ENCODE peak calls at places on chromosomes 11 and 22, in four cellular contexts. M is GM12878, H is HepG2, N is K562. O is an unnamed sample.

GRCh38 chr11:131108780-131109179 is 192.5 kb upstream of the SNX19 start:
- DNase-seq in M (no peak), H (no peak), N (no peak), O (no peak)

GRCh38 chr11:15605094-15605493 is 490.4 kb downstream of the INSC start:
- DNase-seq in M (no peak), H (no peak), N (no peak), O (no peak)

GRCh38 chr11:96167233-96167632 is 175.8 kb downstream of the MAML2 start:
- DNase-seq in M (no peak), H (no peak), N (no peak), O (no peak)

GRCh38 chr22:20111045-20111688 is 4.7 kb upstream of the RANBP1 start:
- DNase-seq in M (no peak), H (peak; percentile 61), N (peak; percentile 87), O (peak; percentile 75)

GRCh38 chr22:23534851-23535717 is 45.0 kb downstream of the IGLL1 start:
- DNase-seq in M (no peak), H (no peak), N (no peak), O (no peak)

GRCh38 chr11:95524328-95525036 is 265.1 kb downstream of the FAM76B start:
- DNase-seq in M (no peak), H (no peak), N (no peak), O (no peak)

GRCh38 chr11:1336836-1337646 is 27.6 kb upstream of the TOLLIP start:
- DNase-seq in M (no peak), H (no peak), N (no peak), O (no peak)

GRCh38 chr11:2576536-2576935 is 123.3 kb downstream of the KCNQ1OT1 start:
- DNase-seq in M (no peak), H (no peak), N (no peak), O (no peak)

GRCh38 chr11:31254411-31254810 is 115.1 kb downstream of the DCDC1 start:
- DNase-seq in M (no peak), H (no peak), N (no peak), O (no peak)

GRCh38 chr22:17314472-17314871 is 54.8 kb upstream of the CECR2 start:
- DNase-seq in M (no peak), H (no peak), N (no peak), O (no peak)

GRCh38 chr22:25054943-25055511 is 102.5 kb downstream of the KIAA1671 start:
- DNase-seq in M (no peak), H (no peak), N (no peak), O (no peak)

GRCh38 chr22:23418159-23418788 is 161.8 kb downstream of the IGLL1 start:
- DNase-seq in M (no peak), H (no peak), N (no peak), O (no peak)

GRCh38 chr11:126561327-126561893 is 205.9 kb downstream of the ST3GAL4 start:
- DNase-seq in M (no peak), H (peak; percentile 34), N (peak; percentile 47), O (peak; percentile 61)

GRCh38 chr22:27617214-27617881 is 184.2 kb downstream of the MN1 start:
- DNase-seq in M (no peak), H (no peak), N (no peak), O (no peak)

GRCh38 chr22:38415561-38416321 is 39.3 kb downstream of the KCNJ4 start:
- DNase-seq in M (no peak), H (no peak), N (peak; percentile 17), O (peak; percentile 70)

GRCh38 chr11:88320149-88320559 is 17.4 kb downstream of the CTSC start:
- DNase-seq in M (no peak), H (no peak), N (no peak), O (peak; percentile 31)

GRCh38 chr11:71080239-71081097 is 171.9 kb downstream of the SHANK2 start:
- DNase-seq in M (peak; percentile 17), H (peak; percentile 76), N (peak; percentile 71), O (peak; percentile 54)

GRCh38 chr11:65611758-65612603 is 2.0 kb downstream of the MAP3K11 start:
- DNase-seq in M (no peak), H (no peak), N (no peak), O (no peak)

GRCh38 chr11:80281194-80281593 is 840.4 kb upstream of the TENM4 start:
- DNase-seq in M (no peak), H (no peak), N (no peak), O (no peak)

GRCh38 chr22:33747576-33748180 is 172.6 kb downstream of the LARGE1 start:
- DNase-seq in M (no peak), H (no peak), N (no peak), O (no peak)

DNA sequence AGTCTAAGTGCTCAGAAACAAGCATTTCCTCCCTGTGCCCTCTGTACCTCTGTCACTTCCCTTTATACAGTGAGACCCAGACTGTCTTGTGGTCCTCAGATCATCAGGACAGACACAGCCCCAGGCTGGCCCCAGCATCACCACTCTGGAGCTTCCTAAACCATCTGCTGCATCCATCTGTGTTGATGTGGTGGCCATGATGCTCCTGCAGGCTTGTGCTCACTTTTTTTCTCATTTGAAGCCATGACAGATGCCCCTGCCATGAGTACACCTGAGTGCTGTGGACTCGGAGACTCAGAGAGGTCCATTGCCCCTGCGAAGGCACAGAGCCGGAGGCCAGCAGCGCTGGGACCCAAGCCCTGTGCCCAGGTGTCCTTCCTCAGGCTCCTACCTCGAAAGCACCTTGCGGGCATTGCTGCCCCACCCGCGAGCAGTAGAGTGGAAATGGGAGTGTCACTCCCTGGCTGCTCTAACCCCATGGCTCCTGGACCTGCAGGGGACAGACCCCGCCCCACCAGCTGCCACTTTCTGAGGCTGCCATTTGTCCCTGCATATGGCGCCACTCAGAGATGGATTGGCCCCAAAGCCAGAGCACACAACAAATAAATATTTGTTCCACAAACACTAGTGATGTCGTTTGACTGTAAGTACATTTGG is 593.5 kb downstream of the TBC1D22A start:
- DNase-seq in M (no peak), H (no peak), N (no peak), O (no peak)
- TF ChIP-seq TARDBP in M (no peak), H (no peak), N (no peak), O (no peak)

DNA sequence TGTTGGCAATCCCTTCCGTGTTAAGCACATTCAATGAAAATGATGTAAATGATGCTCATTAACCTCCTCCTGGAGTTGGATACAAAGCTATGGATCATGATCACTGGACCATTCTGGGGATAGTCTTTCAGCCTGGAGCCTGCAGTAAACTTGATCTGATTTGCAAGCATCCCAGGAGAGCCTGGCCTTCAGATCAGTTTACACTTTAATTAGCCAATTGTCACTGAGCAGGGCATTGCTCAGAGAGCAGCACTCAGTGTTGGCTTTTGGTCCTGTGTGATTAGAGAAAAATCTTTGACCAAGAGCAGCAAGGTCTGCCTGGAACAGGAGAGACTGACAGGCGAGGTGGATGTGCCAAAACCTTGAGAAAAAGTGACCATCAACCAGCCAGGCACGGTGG is 45.6 kb downstream of the ARFGAP3 start:
- DNase-seq in M (no peak), H (no peak), N (no peak), O (no peak)
- TF ChIP-seq TARDBP in M (no peak), H (no peak), N (no peak), O (no peak)

GRCh38 chr11:35039076-35039475 is 99.9 kb upstream of the CD44 start:
- DNase-seq in M (no peak), H (no peak), N (no peak), O (no peak)

GRCh38 chr11:35035894-35036408 is 103.0 kb upstream of the CD44 start:
- DNase-seq in M (peak; percentile 85), H (no peak), N (no peak), O (no peak)

GRCh38 chr11:35040221-35040942 is 98.6 kb upstream of the CD44 start:
- DNase-seq in M (peak; percentile 84), H (no peak), N (no peak), O (no peak)

GRCh38 chr11:35036642-35037041 is 102.3 kb upstream of the CD44 start:
- DNase-seq in M (no peak), H (no peak), N (no peak), O (no peak)

DNA sequence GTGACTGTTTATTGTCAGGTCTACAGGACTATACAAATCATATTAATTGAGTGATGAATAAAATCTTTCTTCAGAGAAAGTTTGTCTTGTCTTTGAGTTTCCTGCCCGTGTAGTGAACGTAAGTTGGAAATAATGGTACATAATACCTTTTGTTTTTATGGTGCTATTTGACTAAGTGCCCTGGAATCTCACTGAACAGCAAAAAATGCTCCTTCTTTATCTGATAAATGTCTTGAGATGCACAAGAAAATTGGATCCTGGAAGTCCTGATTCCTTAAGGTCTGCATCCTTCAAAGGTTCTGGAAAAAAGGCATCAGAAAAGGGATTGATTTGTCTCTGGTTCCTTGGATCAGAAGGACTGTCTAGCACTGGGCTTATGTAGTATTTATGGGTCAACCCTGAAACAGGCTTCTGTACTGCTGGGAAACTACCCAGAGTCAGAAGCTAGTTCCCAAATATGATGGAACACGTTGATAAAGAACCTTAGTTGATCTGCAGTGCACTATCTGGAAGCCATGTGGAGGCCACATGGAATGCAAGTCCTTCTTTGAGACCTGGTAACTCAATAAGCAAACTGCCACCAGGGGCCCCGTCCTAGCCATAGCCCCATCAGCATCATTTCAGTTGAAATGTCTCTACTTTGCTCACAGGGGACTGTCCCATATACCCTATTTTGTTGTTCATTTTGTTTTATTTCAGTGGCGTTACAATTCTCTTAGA is 100.6 kb upstream of the CD44 start:
- DNase-seq in M (no peak), H (no peak), N (peak; percentile 19), O (no peak)
- TF ChIP-seq TARDBP in M (no peak), H (no peak), N (no peak), O (no peak)

DNA sequence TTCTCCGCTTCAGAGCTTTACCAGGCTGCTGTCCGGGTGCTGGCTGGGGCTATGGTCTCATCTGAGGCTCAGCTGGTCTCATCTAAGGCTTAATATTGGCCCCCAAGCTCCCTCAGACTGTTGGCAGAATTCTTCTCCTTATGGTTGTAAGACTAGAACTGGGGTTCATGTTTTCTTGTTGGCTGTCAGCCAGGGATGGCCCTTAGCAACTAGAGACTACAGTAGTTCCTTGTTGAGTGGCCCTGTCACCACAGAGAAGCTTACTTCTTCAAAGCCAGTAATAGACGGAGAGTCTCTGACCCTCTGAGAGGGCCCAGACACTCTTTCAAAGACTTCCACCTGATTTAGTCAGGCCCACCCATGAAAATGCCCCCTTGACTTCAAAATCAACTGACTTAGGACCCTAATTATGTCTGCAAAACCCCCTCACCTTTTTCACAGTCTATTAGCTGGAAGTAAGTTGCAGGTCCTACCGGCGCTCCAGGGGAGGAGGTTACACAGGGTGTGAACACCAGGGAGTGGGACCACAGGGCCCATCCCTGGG is 24.2 kb upstream of the TREH start:
- DNase-seq in M (no peak), H (no peak), N (no peak), O (no peak)
- TF ChIP-seq TARDBP in M (no peak), H (no peak), N (no peak), O (no peak)

DNA sequence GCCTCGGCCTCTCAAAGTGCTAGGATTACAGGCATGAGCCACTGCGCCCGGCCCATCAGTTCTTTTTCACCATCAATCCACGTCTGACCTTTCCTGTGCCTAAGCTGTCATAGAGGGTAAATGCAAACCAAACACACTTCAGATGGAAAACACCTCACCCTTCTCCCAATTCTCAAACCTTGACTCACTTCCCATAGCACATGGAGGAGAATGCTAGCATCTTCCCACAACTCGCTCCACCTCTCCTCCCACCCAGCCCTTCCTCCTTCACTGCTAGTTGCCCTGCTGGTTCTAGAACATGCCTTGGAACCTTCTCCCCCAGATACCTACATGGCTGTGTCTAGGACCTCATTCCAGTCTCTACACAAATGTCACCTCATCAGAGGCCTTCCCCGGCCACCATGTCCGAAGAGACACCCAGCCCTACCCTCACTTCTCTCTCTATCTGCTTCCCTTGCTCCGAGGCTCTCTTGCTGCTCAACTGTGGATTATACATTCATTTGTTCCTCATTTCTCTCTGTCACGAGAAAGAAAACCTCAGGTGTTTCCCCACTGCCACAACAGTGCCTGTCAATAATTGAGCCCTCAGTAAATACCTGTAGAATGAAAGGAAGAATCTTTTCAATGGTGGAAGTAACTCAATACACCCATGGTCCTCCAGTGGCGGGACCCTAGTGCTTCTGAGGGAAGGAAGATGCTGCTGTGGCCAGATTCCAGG is 21.3 kb upstream of the NCF4 start:
- DNase-seq in M (no peak), H (no peak), N (no peak), O (no peak)
- TF ChIP-seq TARDBP in M (no peak), H (no peak), N (no peak), O (no peak)

O was measured in HEK293T.